ENCODE peak calls at places on chromosomes 11 and 22, in nine cellular contexts. H is dorsolateral prefrontal cortex; T is stimulated activated CD4-positive, alpha-beta T cell treated with anti-CD3 and anti-CD28 coated beads, TNF-alpha, amount 100 ng/mL, for 48 hours; R is lung; M is pons; B is sciatic nerve; Y is choroid plexus epithelial cell; C is stimulated activated naive CD4-positive, alpha-beta T cell; K is omental fat pad. P is an unnamed sample.

GRCh38 chr11:59336931-59337330 is 21.8 kb upstream of the OR5AN1 start:
- DNase-seq in C (no peak), R (no peak), H (no peak), T (no peak), M (no peak), Y (no peak), K (no peak), B (no peak), P (no peak)

GRCh38 chr11:129189646-129190045 is 2.5 kb downstream of the ARHGAP32 start:
- DNase-seq in R (no peak), T (no peak), M (no peak), Y (no peak), B (no peak), C (no peak), H (no peak), K (no peak), P (no peak)

GRCh38 chr11:14308114-14308896 is 50.7 kb downstream of the RRAS2 start:
- DNase-seq in Y (peak; percentile 83), R (no peak), T (no peak), M (peak; percentile 9), H (no peak), C (no peak), K (no peak), B (no peak), P (peak; percentile 58)

GRCh38 chr11:45402049-45402630 is 116.0 kb upstream of the SYT13 start:
- DNase-seq in H (no peak), Y (no peak), C (no peak), K (no peak), B (peak; percentile 8), R (no peak), M (no peak), T (no peak), P (no peak)

GRCh38 chr11:16784097-16784496 is 45.6 kb downstream of the C11orf58 start:
- DNase-seq in H (no peak), M (no peak), B (peak; percentile 21), T (no peak), R (no peak), K (no peak), Y (no peak), C (no peak), P (no peak)

GRCh38 chr11:119664063-119664572 is 64.9 kb downstream of the NECTIN1 start:
- DNase-seq in T (no peak), K (no peak), B (no peak), H (peak; percentile 62), C (no peak), R (no peak), M (peak; percentile 44), Y (peak; percentile 27), P (peak; percentile 16)

GRCh38 chr11:125091877-125092664 is 19.4 kb downstream of the TMEM218 start:
- DNase-seq in B (no peak), T (no peak), H (peak; percentile 24), Y (no peak), C (no peak), K (no peak), M (no peak), R (no peak), P (no peak)

GRCh38 chr11:68658661-68659060 is 25.7 kb upstream of the GAL start:
- DNase-seq in R (no peak), H (no peak), K (no peak), C (no peak), Y (peak; percentile 94), M (no peak), T (no peak), B (peak; percentile 74), P (peak; percentile 31)

GRCh38 chr11:116062129-116062525 is 557.9 kb upstream of the CADM1 start:
- DNase-seq in B (no peak), R (no peak), M (no peak), T (no peak), K (no peak), Y (no peak), H (no peak), C (no peak), P (no peak)

GRCh38 chr11:11589385-11589890 is 32.4 kb downstream of the GALNT18 start:
- DNase-seq in B (no peak), C (no peak), T (no peak), K (no peak), M (no peak), Y (no peak), R (no peak), H (no peak), P (no peak)

GRCh38 chr11:119376197-119376847 is 5.2 kb downstream of the USP2 start:
- DNase-seq in M (peak; percentile 95), Y (no peak), H (peak; percentile 94), C (no peak), R (no peak), B (peak; percentile 83), K (no peak), T (no peak), P (peak; percentile 37)

GRCh38 chr22:38754247-38755154 is 1.3 kb downstream of the SUN2 start:
- DNase-seq in C (peak; percentile 54), K (peak; percentile 33), M (peak; percentile 78), T (no peak), Y (peak; percentile 50), B (no peak), H (no peak), R (peak; percentile 76), P (peak; percentile 43)

GRCh38 chr11:107697291-107697690 is 14.6 kb downstream of the SLN start:
- DNase-seq in C (no peak), H (no peak), M (no peak), T (no peak), K (no peak), R (no peak), Y (no peak), B (no peak), P (no peak)

GRCh38 chr11:78045851-78046485 is 17.7 kb upstream of the THRSP start:
- DNase-seq in B (peak; percentile 90), R (peak; percentile 79), H (peak; percentile 85), M (peak; percentile 80), C (peak; percentile 76), T (peak; percentile 67), K (peak; percentile 77), Y (peak; percentile 64), P (peak; percentile 59)

GRCh38 chr22:25777870-25778269 is 35.9 kb downstream of the MYO18B start:
- DNase-seq in C (no peak), Y (peak; percentile 76), M (peak; percentile 38), R (no peak), K (no peak), T (no peak), H (no peak), B (no peak), P (peak; percentile 45)

GRCh38 chr11:21514298-21514697 is 678.6 kb upstream of the ANO5 start:
- DNase-seq in C (no peak), H (no peak), R (no peak), B (no peak), M (no peak), T (no peak), K (no peak), Y (no peak), P (no peak)

GRCh38 chr22:36208934-36209333 is 7.3 kb upstream of the APOL4 start:
- DNase-seq in C (no peak), K (no peak), M (no peak), Y (no peak), T (no peak), R (no peak), B (no peak), H (no peak), P (no peak)

GRCh38 chr22:36008565-36008964 is 20.1 kb downstream of the RBFOX2 start:
- DNase-seq in B (no peak), Y (no peak), K (no peak), M (no peak), R (no peak), C (no peak), T (no peak), H (no peak), P (no peak)

GRCh38 chr11:124429599-124429998 is 4.9 kb upstream of the OR8B4 start:
- DNase-seq in C (no peak), M (no peak), Y (no peak), T (no peak), B (no peak), H (no peak), K (no peak), R (no peak), P (no peak)

GRCh38 chr11:69339041-69339733 is 45.2 kb downstream of the MYEOV start:
- DNase-seq in M (no peak), Y (no peak), B (peak; percentile 22), T (no peak), H (no peak), R (peak; percentile 18), K (no peak), C (no peak), P (no peak)

GRCh38 chr11:117993988-117994741 is 8.0 kb downstream of the IL10RA start:
- DNase-seq in H (no peak), B (no peak), M (peak; percentile 65), Y (no peak), R (no peak), T (no peak), C (no peak), K (no peak), P (no peak)

GRCh38 chr11:1280116-1281035 is 29.1 kb downstream of the TOLLIP start:
- DNase-seq in B (no peak), K (no peak), T (no peak), Y (no peak), M (no peak), H (no peak), C (no peak), R (no peak), P (no peak)

GRCh38 chr11:33936745-33937612 is 45.1 kb upstream of the LMO2 start:
- DNase-seq in B (peak; percentile 69), H (no peak), T (no peak), Y (peak; percentile 57), C (no peak), K (no peak), M (peak; percentile 25), R (peak; percentile 57), P (peak; percentile 55)

GRCh38 chr11:62710001-62710345 is 2.5 kb downstream of the GNG3 start:
- DNase-seq in K (no peak), T (no peak), H (no peak), M (no peak), Y (peak; percentile 62), B (no peak), R (no peak), C (no peak), P (no peak)

GRCh38 chr11:124872741-124873140 is 7.5 kb downstream of the ROBO3 start:
- DNase-seq in H (no peak), R (no peak), T (no peak), Y (no peak), B (no peak), M (no peak), K (no peak), C (no peak), P (no peak)

GRCh38 chr22:50326225-50326958 is 420 bp downstream of the DENND6B start:
- DNase-seq in B (no peak), Y (no peak), K (no peak), R (no peak), C (no peak), M (no peak), H (no peak), T (no peak), P (no peak)

GRCh38 chr11:72750086-72750485 is 2.1 kb downstream of the ARAP1 start:
- DNase-seq in T (no peak), B (no peak), H (peak; percentile 78), C (no peak), M (peak; percentile 86), Y (no peak), K (no peak), R (no peak), P (no peak)

GRCh38 chr22:32574957-32575893 is 100.6 kb downstream of the FBXO7 start:
- DNase-seq in Y (peak; percentile 15), R (no peak), B (no peak), C (no peak), K (no peak), H (no peak), T (no peak), M (no peak), P (no peak)

GRCh38 chr11:64632654-64633053 is 41.6 kb downstream of the SLC22A12 start:
- DNase-seq in T (no peak), B (no peak), R (no peak), H (no peak), C (no peak), M (no peak), Y (no peak), K (no peak), P (no peak)

GRCh38 chr22:36052505-36052941 is 23.9 kb upstream of the RBFOX2 start:
- DNase-seq in H (no peak), M (no peak), C (no peak), B (no peak), T (no peak), K (no peak), Y (peak; percentile 42), R (no peak), P (peak; percentile 57)

GRCh38 chr11:17014321-17014773 is at the start of gene PLEKHA7:
- DNase-seq in R (no peak), C (no peak), M (no peak), B (no peak), Y (no peak), H (no peak), K (no peak), T (no peak), P (no peak)